ENCODE peak calls at places on chromosome 3, in seven cellular contexts. S is HepG2, F is GM12878, T is H1, Z is SK-N-SH, M is K562, R is HCT116. J is an unnamed sample.

GRCh38 chr3:17339233-17339632 is 403.2 kb downstream of the TBC1D5 start:
- DNase-seq in Z (peak), F (no peak), T (no peak), M (no peak), S (no peak), R (no peak), J (no peak)

GRCh38 chr3:50675179-50676030 is 678 bp downstream of the DOCK3 start:
- DNase-seq in Z (peak), R (no peak), M (peak), T (peak), F (no peak), S (no peak), J (peak)

GRCh38 chr3:69143055-69143454 is 20.7 kb upstream of the LMOD3 start:
- DNase-seq in R (no peak), Z (no peak), M (no peak), F (no peak), S (no peak), T (no peak), J (no peak)

GRCh38 chr3:177835008-177835407 is 637.7 kb upstream of the TBL1XR1 start:
- DNase-seq in F (no peak), T (no peak), M (no peak), S (no peak), R (peak), Z (no peak), J (no peak)

GRCh38 chr3:97713634-97714033 is 50.9 kb upstream of the ARL6 start:
- DNase-seq in M (no peak), S (no peak), F (no peak), R (no peak), T (no peak), Z (peak), J (no peak)

GRCh38 chr3:64011685-64012084 is 11.6 kb downstream of the PSMD6 start:
- DNase-seq in R (no peak), F (no peak), M (no peak), T (no peak), S (no peak), Z (no peak), J (no peak)

GRCh38 chr3:42961633-42962032 is 17.5 kb upstream of the GASK1A start:
- DNase-seq in F (no peak), Z (peak), T (peak), R (peak), S (peak), M (peak), J (peak)

GRCh38 chr3:28290863-28291300 is 49.5 kb downstream of the CMC1 start:
- DNase-seq in M (no peak), F (no peak), T (no peak), R (no peak), S (no peak), Z (no peak), J (no peak)

GRCh38 chr3:11438636-11439035 is 166.4 kb downstream of the ATG7 start:
- DNase-seq in T (no peak), Z (no peak), M (no peak), F (no peak), S (no peak), R (no peak), J (no peak)

GRCh38 chr3:111238896-111239295 is 167.3 kb downstream of the NECTIN3 start:
- DNase-seq in R (no peak), S (no peak), Z (no peak), M (no peak), F (peak), T (no peak), J (no peak)

GRCh38 chr3:160460033-160460432 is 10.4 kb upstream of the TRIM59 start:
- DNase-seq in M (no peak), Z (no peak), R (no peak), T (no peak), F (no peak), S (no peak), J (no peak)

GRCh38 chr3:172150896-172151295 is 111.5 kb downstream of the FNDC3B start:
- DNase-seq in S (no peak), R (no peak), M (no peak), T (no peak), Z (no peak), F (no peak), J (no peak)

GRCh38 chr3:14949126-14949525 is 1.7 kb downstream of the NR2C2 start:
- DNase-seq in T (no peak), R (no peak), Z (no peak), M (no peak), F (no peak), S (no peak), J (peak)

GRCh38 chr3:25547928-25548327 is 116.8 kb downstream of the TOP2B start:
- DNase-seq in F (no peak), R (no peak), T (no peak), S (no peak), M (no peak), Z (no peak), J (no peak)

GRCh38 chr3:5312278-5312677 is 124.8 kb downstream of the EDEM1 start:
- DNase-seq in S (no peak), M (no peak), F (no peak), Z (no peak), T (no peak), R (no peak), J (no peak)

GRCh38 chr3:55166577-55167555 is 239.0 kb upstream of the LRTM1 start:
- DNase-seq in R (no peak), F (peak), T (no peak), M (no peak), S (no peak), Z (no peak), J (no peak)

GRCh38 chr3:52021869-52022268 is 26.2 kb upstream of the RPL29 start:
- DNase-seq in M (no peak), R (no peak), F (no peak), Z (peak), S (no peak), T (no peak), J (no peak)

GRCh38 chr3:133124511-133124910 is 86.3 kb downstream of the TMEM108 start:
- DNase-seq in F (no peak), T (no peak), Z (peak), M (no peak), R (no peak), S (no peak), J (no peak)

GRCh38 chr3:52178537-52178936 is 19.4 kb upstream of the ALAS1 start:
- DNase-seq in Z (no peak), T (no peak), S (no peak), M (no peak), F (no peak), R (no peak), J (no peak)

GRCh38 chr3:11522953-11523792 is 120.5 kb downstream of the VGLL4 start:
- DNase-seq in M (no peak), R (no peak), Z (no peak), S (no peak), F (no peak), T (no peak), J (no peak)

GRCh38 chr3:188683032-188683491 is 488.7 kb upstream of the TPRG1 start:
- DNase-seq in Z (no peak), S (peak), T (no peak), R (no peak), M (no peak), F (no peak), J (no peak)

GRCh38 chr3:20104167-20104661 is 64.0 kb downstream of the KAT2B start:
- DNase-seq in F (peak), T (no peak), S (no peak), R (no peak), Z (no peak), M (no peak), J (no peak)

GRCh38 chr3:58346368-58346767 is 13.7 kb downstream of the PXK start:
- DNase-seq in T (no peak), S (no peak), M (no peak), Z (no peak), R (no peak), F (no peak), J (no peak)

GRCh38 chr3:150346956-150347863 is 60.9 kb upstream of the TSC22D2 start:
- DNase-seq in T (no peak), R (no peak), S (no peak), Z (no peak), F (no peak), M (no peak), J (no peak)
- TF ChIP-seq JUND in T (no peak), R (no peak), S (no peak), Z (no peak), F (no peak), M (no peak), J (no peak)

GRCh38 chr3:190671658-190672057 is 157.8 kb downstream of the IL1RAP start:
- DNase-seq in T (no peak), Z (no peak), M (no peak), S (no peak), R (no peak), F (no peak), J (no peak)

GRCh38 chr3:190676477-190676876 is 162.6 kb downstream of the IL1RAP start:
- DNase-seq in T (no peak), S (no peak), M (no peak), Z (no peak), F (no peak), R (no peak), J (no peak)

GRCh38 chr3:190677001-190677400 is 163.1 kb downstream of the IL1RAP start:
- DNase-seq in S (no peak), M (no peak), T (no peak), F (no peak), R (no peak), Z (no peak), J (no peak)

DNA sequence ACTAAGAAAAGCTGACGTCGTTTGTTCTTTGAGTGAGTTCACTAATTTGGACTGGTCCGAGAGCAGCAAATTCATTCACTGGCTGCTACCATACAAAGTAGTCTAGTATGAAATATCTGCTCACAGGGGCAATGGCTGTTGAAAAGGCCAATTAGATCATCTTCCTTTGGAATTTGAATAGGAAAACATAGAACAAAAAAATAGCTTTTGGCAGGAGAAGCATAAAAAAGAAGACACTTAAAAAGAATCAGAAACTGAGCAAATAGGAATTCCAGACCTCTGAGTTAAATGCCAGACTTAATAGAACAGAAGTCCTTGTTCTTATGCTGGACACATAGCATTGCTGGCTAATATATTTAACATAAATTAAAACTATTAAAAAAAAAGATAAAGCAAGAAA is 159.3 kb downstream of the IL1RAP start:
- DNase-seq in S (no peak), R (no peak), M (no peak), F (no peak), Z (no peak), T (no peak), J (no peak)
- TF ChIP-seq JUND in S (no peak), R (no peak), M (no peak), F (no peak), Z (peak), T (no peak), J (no peak)

GRCh38 chr3:40663296-40663695 is 138.5 kb downstream of the ZNF621 start:
- DNase-seq in F (no peak), T (no peak), Z (no peak), R (no peak), S (no peak), M (no peak), J (no peak)
- TF ChIP-seq JUND in F (no peak), T (no peak), Z (no peak), R (no peak), S (no peak), M (no peak), J (no peak)

DNA sequence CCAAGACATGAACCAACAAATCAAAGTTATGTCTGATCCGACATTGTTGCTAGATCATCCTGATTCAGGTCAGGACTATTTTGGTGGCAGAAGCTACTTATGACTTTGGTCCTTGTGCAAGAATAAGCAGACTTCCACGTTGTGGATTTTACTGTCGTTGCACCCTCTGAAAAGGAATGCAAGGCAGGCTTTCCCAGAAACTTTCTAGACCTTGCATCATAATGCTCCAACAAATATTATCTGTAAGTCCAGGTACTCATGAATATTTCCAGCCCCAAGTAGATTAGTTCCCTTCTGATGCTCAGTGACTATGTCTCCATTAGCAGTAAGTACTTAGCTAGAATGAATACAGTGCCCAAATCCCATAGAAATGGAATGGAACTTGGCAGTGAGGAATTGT is 203.3 kb upstream of the LRRFIP2 start:
- DNase-seq in M (no peak), F (no peak), Z (no peak), R (no peak), T (no peak), S (no peak), J (no peak)
- TF ChIP-seq JUND in M (no peak), F (no peak), Z (no peak), R (no peak), T (no peak), S (no peak), J (no peak)

GRCh38 chr3:137796993-137797392 is 32.9 kb downstream of the SOX14 start:
- DNase-seq in R (no peak), F (no peak), S (no peak), M (no peak), Z (no peak), T (no peak), J (no peak)

GRCh38 chr3:137787520-137787919 is 23.4 kb downstream of the SOX14 start:
- DNase-seq in S (no peak), F (no peak), M (no peak), R (no peak), T (no peak), Z (no peak), J (no peak)

DNA sequence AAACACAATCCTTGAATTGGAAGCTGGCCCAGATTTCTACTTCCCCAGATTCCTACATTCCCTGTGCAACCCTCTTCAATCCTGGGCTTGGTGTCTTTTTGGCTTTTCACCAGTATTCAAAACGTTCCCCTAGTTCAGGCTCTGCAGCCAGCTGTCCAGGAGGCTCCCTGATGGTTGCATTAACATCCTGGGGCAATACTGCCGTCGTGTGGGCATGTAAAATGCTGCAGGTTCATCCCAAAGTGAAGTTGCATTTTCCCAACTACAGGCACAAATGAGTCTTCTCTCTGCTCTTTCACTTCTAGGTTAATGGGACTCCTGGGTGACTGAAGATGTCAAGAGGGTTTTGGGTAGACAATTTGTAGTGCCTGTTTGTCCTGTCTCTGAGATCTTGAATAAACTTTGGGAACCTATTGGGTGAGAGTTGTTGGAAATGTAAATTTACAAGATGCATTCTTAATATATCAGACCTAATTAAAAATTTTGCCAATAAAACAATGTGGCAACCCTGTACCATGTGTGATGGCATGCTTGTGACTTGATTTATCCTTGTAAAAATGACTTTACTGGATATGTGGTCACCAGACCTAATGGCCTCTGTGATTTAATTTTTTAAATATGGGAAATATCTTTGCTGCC is 28.6 kb downstream of the SOX14 start:
- DNase-seq in F (no peak), M (peak), S (peak), T (peak), R (peak), Z (peak), J (peak)
- TF ChIP-seq JUND in F (no peak), M (no peak), S (no peak), T (no peak), R (no peak), Z (no peak), J (no peak)

J was measured in T47D.